ENCODE peak calls at places on chromosomes 13 and 19, in seven cellular contexts. M is NCI-H1417; N is activated T-cell treated with anti-CD3 and anti-CD28 coated beads for 48 hours; A is adrenal gland; F is Kasumi-1; Z is stimulated activated CD4-positive, alpha-beta T cell treated with anti-CD3 and anti-CD28 coated beads, Interleukin-2, amount 100 ng/mL, for 24 hours; E is progenitor cell of endocrine pancreas. B is an unnamed sample.

GRCh38 chr13:98454389-98454881 is 122.5 kb downstream of the STK24 start:
- DNase-seq in E (no peak), A (no peak), M (peak; percentile 60), F (peak; percentile 3), Z (no peak), N (no peak), B (no peak)

GRCh38 chr13:49060698-49061387 is 85.1 kb downstream of the FNDC3A start:
- DNase-seq in N (no peak), Z (no peak), E (no peak), F (no peak), M (no peak), A (no peak), B (no peak)

GRCh38 chr13:26112843-26113242 is 61.0 kb upstream of the SHISA2 start:
- DNase-seq in M (no peak), F (no peak), A (no peak), N (no peak), E (no peak), Z (no peak), B (no peak)

GRCh38 chr13:90455861-90456260 is 891.6 kb upstream of the MIR17HG start:
- DNase-seq in M (no peak), F (no peak), E (no peak), Z (no peak), N (no peak), A (no peak), B (no peak)

GRCh38 chr13:32255744-32256120 is 59.4 kb downstream of the ZAR1L start:
- DNase-seq in N (no peak), F (no peak), Z (no peak), M (no peak), A (no peak), E (no peak), B (no peak)

GRCh38 chr13:81487151-81487550 is 1146.2 kb upstream of the SPRY2 start:
- DNase-seq in M (no peak), F (peak; percentile 36), A (no peak), Z (no peak), E (no peak), N (no peak), B (peak; percentile 45)

GRCh38 chr19:2385053-2385721 is 25.1 kb downstream of the TMPRSS9 start:
- DNase-seq in E (no peak), M (peak; percentile 79), F (peak; percentile 24), A (peak; percentile 72), N (no peak), Z (peak; percentile 13), B (peak; percentile 94)

GRCh38 chr19:18046066-18046718 is 38.2 kb downstream of the ARRDC2 start:
- DNase-seq in N (no peak), F (no peak), M (no peak), Z (peak; percentile 30), E (no peak), A (peak; percentile 76), B (no peak)

GRCh38 chr19:11094520-11094894 is 5.2 kb downstream of the LDLR start:
- DNase-seq in E (no peak), F (no peak), M (no peak), N (no peak), Z (no peak), A (no peak), B (no peak)

GRCh38 chr19:4504297-4504701 is 14.0 kb downstream of the PLIN4 start:
- DNase-seq in E (no peak), F (no peak), A (no peak), M (no peak), Z (no peak), N (no peak), B (no peak)

GRCh38 chr19:33376931-33377557 is 3.5 kb downstream of the CEBPG start:
- DNase-seq in N (no peak), A (no peak), Z (no peak), M (no peak), E (no peak), F (no peak), B (no peak)

GRCh38 chr13:106241974-106242373 is 293.5 kb downstream of the EFNB2 start:
- DNase-seq in A (no peak), F (no peak), N (no peak), Z (no peak), M (no peak), E (no peak), B (no peak)

GRCh38 chr13:33259296-33259695 is 26.3 kb downstream of the STARD13 start:
- DNase-seq in M (no peak), N (no peak), A (no peak), F (no peak), Z (no peak), E (no peak), B (no peak)

GRCh38 chr19:35061583-35062373 is 20.3 kb downstream of the HPN start:
- DNase-seq in E (no peak), Z (no peak), A (no peak), M (no peak), N (no peak), F (no peak), B (no peak)

GRCh38 chr13:105925496-105925895 is 610.0 kb downstream of the EFNB2 start:
- DNase-seq in M (no peak), E (no peak), A (no peak), Z (no peak), N (no peak), F (no peak), B (peak; percentile 50)

GRCh38 chr19:29836409-29836825 is 24.6 kb downstream of the CCNE1 start:
- DNase-seq in E (no peak), A (no peak), N (no peak), M (no peak), Z (peak; percentile 48), F (no peak), B (no peak)

GRCh38 chr13:104586010-104586746 is 1520.0 kb upstream of the SLC10A2 start:
- DNase-seq in M (no peak), Z (no peak), A (no peak), E (no peak), F (peak; percentile 2), N (no peak), B (no peak)

GRCh38 chr13:97359181-97360057 is 74.5 kb upstream of the RAP2A start:
- DNase-seq in F (peak; percentile 73), Z (peak; percentile 28), A (peak; percentile 85), M (peak; percentile 78), E (peak; percentile 37), N (peak; percentile 17), B (peak; percentile 67)

GRCh38 chr19:4103073-4103418 is 20.9 kb downstream of the MAP2K2 start:
- DNase-seq in E (no peak), F (no peak), Z (no peak), M (no peak), A (no peak), N (no peak), B (no peak)

GRCh38 chr13:110266983-110267382 is 40.0 kb downstream of the COL4A1 start:
- DNase-seq in N (no peak), A (peak; percentile 51), F (no peak), M (no peak), Z (no peak), E (no peak), B (no peak)

GRCh38 chr13:44313674-44314073 is 60.0 kb upstream of the SERP2 start:
- DNase-seq in Z (no peak), E (no peak), A (no peak), F (no peak), N (no peak), M (no peak), B (no peak)